ENCODE peak calls at places on chromosomes 6 and 20, in eight cellular contexts. One of them, this sample, is unnamed.
A peak's percentile ranks its signal among the peaks of the same experiment; 100 is the strongest.

GRCh38 chr6:71855406-71855805 is 30.9 kb upstream of the RIMS1 start:
- DNase-seq in IMR-90: no peak
- DNase-seq in right cardiac atrium: no peak
- DNase-seq in body of pancreas: no peak
- DNase-seq in spleen: no peak
- DNase-seq in SJSA1: no peak
- DNase-seq in heart left ventricle: no peak
- DNase-seq in breast epithelium: no peak
- DNase-seq in this sample: no peak

GRCh38 chr6:95364016-95364604 is 213.2 kb upstream of the MANEA start:
- DNase-seq in breast epithelium: no peak
- DNase-seq in body of pancreas: no peak
- DNase-seq in heart left ventricle: no peak
- DNase-seq in spleen: no peak
- DNase-seq in right cardiac atrium: no peak
- DNase-seq in SJSA1: no peak
- DNase-seq in IMR-90: peak; percentile 10
- DNase-seq in this sample: no peak

GRCh38 chr6:122289721-122290501 is 109.5 kb upstream of the HSF2 start:
- DNase-seq in breast epithelium: no peak
- DNase-seq in IMR-90: peak; percentile 7
- DNase-seq in right cardiac atrium: no peak
- DNase-seq in spleen: no peak
- DNase-seq in SJSA1: no peak
- DNase-seq in body of pancreas: no peak
- DNase-seq in heart left ventricle: no peak
- DNase-seq in this sample: no peak

GRCh38 chr6:105051941-105052471 is 95.1 kb downstream of the LIN28B start:
- DNase-seq in SJSA1: no peak
- DNase-seq in spleen: no peak
- DNase-seq in IMR-90: peak; percentile 10
- DNase-seq in heart left ventricle: no peak
- DNase-seq in right cardiac atrium: no peak
- DNase-seq in body of pancreas: no peak
- DNase-seq in breast epithelium: no peak
- DNase-seq in this sample: no peak

GRCh38 chr6:44217332-44218143 is 812 bp downstream of the MYMX start:
- DNase-seq in right cardiac atrium: peak; percentile 94
- DNase-seq in IMR-90: peak; percentile 14
- DNase-seq in heart left ventricle: peak; percentile 85
- DNase-seq in breast epithelium: peak; percentile 55
- DNase-seq in spleen: no peak
- DNase-seq in SJSA1: no peak
- DNase-seq in body of pancreas: peak; percentile 84
- DNase-seq in this sample: no peak

GRCh38 chr20:54680872-54681297 is 205.5 kb downstream of the DOK5 start:
- DNase-seq in right cardiac atrium: no peak
- DNase-seq in breast epithelium: no peak
- DNase-seq in IMR-90: peak; percentile 35
- DNase-seq in SJSA1: no peak
- DNase-seq in body of pancreas: peak; percentile 59
- DNase-seq in spleen: no peak
- DNase-seq in heart left ventricle: no peak
- DNase-seq in this sample: no peak

GRCh38 chr6:25706314-25707014 is 48.1 kb upstream of the SLC17A4 start:
- DNase-seq in spleen: no peak
- DNase-seq in right cardiac atrium: peak; percentile 42
- DNase-seq in breast epithelium: no peak
- DNase-seq in IMR-90: no peak
- DNase-seq in body of pancreas: peak; percentile 77
- DNase-seq in SJSA1: no peak
- DNase-seq in heart left ventricle: no peak
- DNase-seq in this sample: no peak

GRCh38 chr6:109840034-109840433 is 138.1 kb upstream of the GPR6 start:
- DNase-seq in SJSA1: no peak
- DNase-seq in breast epithelium: no peak
- DNase-seq in body of pancreas: no peak
- DNase-seq in spleen: no peak
- DNase-seq in right cardiac atrium: no peak
- DNase-seq in heart left ventricle: no peak
- DNase-seq in IMR-90: no peak
- DNase-seq in this sample: no peak

GRCh38 chr20:38249536-38250310 is 10.8 kb downstream of the KIAA1755 start:
- DNase-seq in SJSA1: no peak
- DNase-seq in body of pancreas: no peak
- DNase-seq in spleen: peak; percentile 39
- DNase-seq in breast epithelium: no peak
- DNase-seq in right cardiac atrium: no peak
- DNase-seq in IMR-90: peak; percentile 38
- DNase-seq in heart left ventricle: no peak
- DNase-seq in this sample: no peak

GRCh38 chr6:30158475-30159025 is 2.5 kb downstream of the TRIM10 start:
- DNase-seq in right cardiac atrium: no peak
- DNase-seq in IMR-90: no peak
- DNase-seq in SJSA1: no peak
- DNase-seq in body of pancreas: no peak
- DNase-seq in heart left ventricle: no peak
- DNase-seq in spleen: no peak
- DNase-seq in breast epithelium: no peak
- DNase-seq in this sample: no peak

GRCh38 chr6:106194949-106195919 is 109.1 kb downstream of the PRDM1 start:
- DNase-seq in body of pancreas: no peak
- DNase-seq in spleen: no peak
- DNase-seq in SJSA1: no peak
- DNase-seq in breast epithelium: no peak
- DNase-seq in right cardiac atrium: no peak
- DNase-seq in IMR-90: peak; percentile 68
- DNase-seq in heart left ventricle: no peak
- DNase-seq in this sample: no peak

GRCh38 chr6:149211046-149211571 is 106.4 kb upstream of the TAB2 start:
- DNase-seq in IMR-90: peak; percentile 43
- DNase-seq in SJSA1: no peak
- DNase-seq in heart left ventricle: no peak
- DNase-seq in body of pancreas: no peak
- DNase-seq in breast epithelium: no peak
- DNase-seq in spleen: no peak
- DNase-seq in right cardiac atrium: no peak
- DNase-seq in this sample: no peak

GRCh38 chr6:20919677-20920385 is 385.6 kb downstream of the CDKAL1 start:
- DNase-seq in right cardiac atrium: no peak
- DNase-seq in SJSA1: no peak
- DNase-seq in heart left ventricle: no peak
- DNase-seq in spleen: no peak
- DNase-seq in body of pancreas: no peak
- DNase-seq in IMR-90: peak; percentile 67
- DNase-seq in breast epithelium: no peak
- DNase-seq in this sample: no peak

GRCh38 chr20:58102744-58103516 is 125.5 kb downstream of the ANKRD60 start:
- DNase-seq in heart left ventricle: no peak
- DNase-seq in SJSA1: no peak
- DNase-seq in IMR-90: no peak
- DNase-seq in right cardiac atrium: no peak
- DNase-seq in spleen: no peak
- DNase-seq in body of pancreas: no peak
- DNase-seq in breast epithelium: no peak
- DNase-seq in this sample: no peak

GRCh38 chr6:89503641-89504040 is 70.7 kb downstream of the ANKRD6 start:
- DNase-seq in IMR-90: no peak
- DNase-seq in heart left ventricle: no peak
- DNase-seq in spleen: no peak
- DNase-seq in body of pancreas: no peak
- DNase-seq in right cardiac atrium: no peak
- DNase-seq in breast epithelium: no peak
- DNase-seq in SJSA1: no peak
- DNase-seq in this sample: no peak

GRCh38 chr6:40039042-40039441 is 104.8 kb upstream of the MOCS1 start:
- DNase-seq in body of pancreas: no peak
- DNase-seq in right cardiac atrium: no peak
- DNase-seq in heart left ventricle: no peak
- DNase-seq in IMR-90: no peak
- DNase-seq in spleen: no peak
- DNase-seq in breast epithelium: no peak
- DNase-seq in SJSA1: no peak
- DNase-seq in this sample: no peak

GRCh38 chr6:40036186-40036585 is 101.9 kb upstream of the MOCS1 start:
- DNase-seq in heart left ventricle: no peak
- DNase-seq in IMR-90: no peak
- DNase-seq in right cardiac atrium: no peak
- DNase-seq in spleen: no peak
- DNase-seq in breast epithelium: no peak
- DNase-seq in SJSA1: no peak
- DNase-seq in body of pancreas: no peak
- DNase-seq in this sample: no peak

GRCh38 chr6:40037271-40037670 is 103.0 kb upstream of the MOCS1 start:
- DNase-seq in spleen: no peak
- DNase-seq in body of pancreas: no peak
- DNase-seq in SJSA1: no peak
- DNase-seq in right cardiac atrium: no peak
- DNase-seq in breast epithelium: no peak
- DNase-seq in IMR-90: no peak
- DNase-seq in heart left ventricle: no peak
- DNase-seq in this sample: no peak

GRCh38 chr6:40042232-40042631 is 108.0 kb upstream of the MOCS1 start:
- DNase-seq in body of pancreas: no peak
- DNase-seq in spleen: no peak
- DNase-seq in SJSA1: no peak
- DNase-seq in breast epithelium: no peak
- DNase-seq in IMR-90: no peak
- DNase-seq in heart left ventricle: no peak
- DNase-seq in right cardiac atrium: no peak
- DNase-seq in this sample: no peak

DNA sequence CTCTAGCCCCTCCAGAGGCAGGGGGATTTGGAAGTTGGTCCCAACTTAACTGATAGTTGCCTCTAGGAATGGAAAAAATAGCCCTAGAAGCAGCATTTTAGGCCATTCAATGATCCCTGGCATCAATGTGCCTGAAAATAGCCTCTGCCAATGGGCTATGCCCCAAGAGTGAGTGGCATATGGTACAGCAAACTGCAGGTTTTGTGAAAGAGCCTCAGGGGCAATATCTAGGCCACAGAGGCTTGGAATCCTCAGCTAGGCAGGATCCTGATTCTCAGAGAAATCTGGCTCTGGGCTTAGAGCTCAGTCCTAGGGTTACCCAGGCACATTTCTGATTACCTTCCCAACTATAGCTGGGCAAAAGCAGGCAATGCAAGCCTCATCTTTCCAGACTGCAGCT is 104.4 kb upstream of the MOCS1 start:
- DNase-seq in right cardiac atrium: no peak
- DNase-seq in breast epithelium: no peak
- DNase-seq in SJSA1: no peak
- DNase-seq in heart left ventricle: no peak
- DNase-seq in IMR-90: no peak
- DNase-seq in spleen: no peak
- DNase-seq in body of pancreas: no peak
- DNase-seq in this sample: no peak
- H3K9me3 ChIP-seq in right cardiac atrium: no peaks in the 10 kb centered on the region
- H3K9me3 ChIP-seq in breast epithelium: no peaks in the 10 kb centered on the region
- H3K9me3 ChIP-seq in SJSA1: no peaks in the 10 kb centered on the region
- H3K9me3 ChIP-seq in heart left ventricle: no peaks in the 10 kb centered on the region
- H3K9me3 ChIP-seq in IMR-90: no peaks in the 10 kb centered on the region
- H3K9me3 ChIP-seq in spleen: peaks cover 8% of the 10 kb centered on the region
- H3K9me3 ChIP-seq in body of pancreas: no peaks in the 10 kb centered on the region
- H3K9me3 ChIP-seq in this sample: no peaks in the 10 kb centered on the region

GRCh38 chr6:27114792-27115191 is 132.7 kb upstream of the PRSS16 start:
- DNase-seq in heart left ventricle: no peak
- DNase-seq in right cardiac atrium: no peak
- DNase-seq in spleen: no peak
- DNase-seq in breast epithelium: no peak
- DNase-seq in SJSA1: no peak
- DNase-seq in IMR-90: no peak
- DNase-seq in body of pancreas: no peak
- DNase-seq in this sample: no peak

GRCh38 chr6:27111743-27112142 is 135.8 kb upstream of the PRSS16 start:
- DNase-seq in right cardiac atrium: no peak
- DNase-seq in SJSA1: no peak
- DNase-seq in spleen: no peak
- DNase-seq in IMR-90: no peak
- DNase-seq in breast epithelium: no peak
- DNase-seq in heart left ventricle: no peak
- DNase-seq in body of pancreas: no peak
- DNase-seq in this sample: no peak

DNA sequence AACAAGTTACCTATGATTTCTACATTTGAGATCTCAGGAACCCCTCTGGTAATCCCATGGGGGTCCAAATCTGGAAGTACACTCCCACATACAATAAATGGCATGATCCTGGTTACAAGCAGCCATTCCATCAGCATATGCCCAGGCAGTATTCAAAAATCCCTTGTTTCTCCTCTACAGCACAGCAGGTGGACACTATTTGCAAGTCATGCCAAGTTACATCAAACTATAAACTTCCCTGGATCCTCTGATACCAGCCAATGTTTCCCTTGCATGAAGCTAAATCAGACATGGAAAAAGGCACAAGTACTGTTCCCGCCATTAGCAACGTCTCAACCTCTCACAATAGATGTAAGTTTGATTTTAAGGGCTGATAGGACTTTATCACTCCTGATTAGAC is 134.5 kb upstream of the PRSS16 start:
- DNase-seq in IMR-90: no peak
- DNase-seq in right cardiac atrium: no peak
- DNase-seq in spleen: no peak
- DNase-seq in breast epithelium: no peak
- DNase-seq in SJSA1: no peak
- DNase-seq in body of pancreas: no peak
- DNase-seq in heart left ventricle: no peak
- DNase-seq in this sample: no peak
- H3K9me3 ChIP-seq in IMR-90: peaks cover 3% of the 10 kb centered on the region
- H3K9me3 ChIP-seq in right cardiac atrium: no peaks in the 10 kb centered on the region
- H3K9me3 ChIP-seq in spleen: peaks cover 14% of the 10 kb centered on the region
- H3K9me3 ChIP-seq in breast epithelium: no peaks in the 10 kb centered on the region
- H3K9me3 ChIP-seq in SJSA1: peaks cover 7% of the 10 kb centered on the region
- H3K9me3 ChIP-seq in body of pancreas: no peaks in the 10 kb centered on the region
- H3K9me3 ChIP-seq in heart left ventricle: peaks cover 7% of the 10 kb centered on the region
- H3K9me3 ChIP-seq in this sample: no peaks in the 10 kb centered on the region

GRCh38 chr6:64696053-64696452 is 1011.0 kb downstream of the EYS start:
- DNase-seq in breast epithelium: no peak
- DNase-seq in SJSA1: no peak
- DNase-seq in body of pancreas: no peak
- DNase-seq in heart left ventricle: no peak
- DNase-seq in spleen: no peak
- DNase-seq in IMR-90: no peak
- DNase-seq in right cardiac atrium: no peak
- DNase-seq in this sample: no peak

GRCh38 chr6:64691069-64691468 is 1016.0 kb downstream of the EYS start:
- DNase-seq in heart left ventricle: no peak
- DNase-seq in SJSA1: no peak
- DNase-seq in right cardiac atrium: no peak
- DNase-seq in IMR-90: no peak
- DNase-seq in body of pancreas: no peak
- DNase-seq in spleen: no peak
- DNase-seq in breast epithelium: no peak
- DNase-seq in this sample: no peak

GRCh38 chr6:64694356-64694755 is 1012.7 kb downstream of the EYS start:
- DNase-seq in body of pancreas: no peak
- DNase-seq in spleen: no peak
- DNase-seq in right cardiac atrium: no peak
- DNase-seq in heart left ventricle: no peak
- DNase-seq in SJSA1: no peak
- DNase-seq in breast epithelium: no peak
- DNase-seq in IMR-90: no peak
- DNase-seq in this sample: no peak
- H3K9me3 ChIP-seq in body of pancreas: peaks cover 5% of the 10 kb centered on the region
- H3K9me3 ChIP-seq in spleen: peaks cover 71% of the 10 kb centered on the region
- H3K9me3 ChIP-seq in right cardiac atrium: no peaks in the 10 kb centered on the region
- H3K9me3 ChIP-seq in heart left ventricle: peaks cover 38% of the 10 kb centered on the region
- H3K9me3 ChIP-seq in SJSA1: peaks cover 2% of the 10 kb centered on the region
- H3K9me3 ChIP-seq in breast epithelium: peaks cover 13% of the 10 kb centered on the region
- H3K9me3 ChIP-seq in IMR-90: peaks cover 5% of the 10 kb centered on the region
- H3K9me3 ChIP-seq in this sample: no peaks in the 10 kb centered on the region

GRCh38 chr6:151075005-151075404 is 164.8 kb upstream of the AKAP12 start:
- DNase-seq in breast epithelium: no peak
- DNase-seq in right cardiac atrium: no peak
- DNase-seq in body of pancreas: no peak
- DNase-seq in IMR-90: no peak
- DNase-seq in heart left ventricle: no peak
- DNase-seq in SJSA1: no peak
- DNase-seq in spleen: no peak
- DNase-seq in this sample: no peak
- H3K9me3 ChIP-seq in breast epithelium: no peaks in the 10 kb centered on the region
- H3K9me3 ChIP-seq in right cardiac atrium: no peaks in the 10 kb centered on the region
- H3K9me3 ChIP-seq in body of pancreas: no peaks in the 10 kb centered on the region
- H3K9me3 ChIP-seq in IMR-90: no peaks in the 10 kb centered on the region
- H3K9me3 ChIP-seq in heart left ventricle: peaks cover 6% of the 10 kb centered on the region
- H3K9me3 ChIP-seq in SJSA1: peaks cover 4% of the 10 kb centered on the region
- H3K9me3 ChIP-seq in spleen: no peaks in the 10 kb centered on the region
- H3K9me3 ChIP-seq in this sample: no peaks in the 10 kb centered on the region